ENCODE peak calls at places on chromosomes 7 and 10, in five cellular contexts. Z is M059J, L is SK-N-SH, A is brain microvascular endothelial cell, R is amniotic stem cell. D is an unnamed sample.

GRCh38 chr7:44267178-44267577 is 58.2 kb downstream of the CAMK2B start:
- DNase-seq in Z (no peak), L (no peak), A (no peak), R (no peak), D (no peak)

GRCh38 chr7:155739538-155740140 is 72.6 kb downstream of the SHH start:
- DNase-seq in Z (no peak), L (no peak), A (no peak), R (no peak), D (no peak)

GRCh38 chr7:28032738-28033380 is 147.7 kb downstream of the JAZF1 start:
- DNase-seq in Z (no peak), L (no peak), A (no peak), R (no peak), D (no peak)

GRCh38 chr7:29229056-29229455 is 34.5 kb downstream of the CHN2 start:
- DNase-seq in Z (no peak), L (no peak), A (no peak), R (no peak), D (no peak)

GRCh38 chr10:132696728-132697567 is 89.0 kb downstream of the NKX6-2 start:
- DNase-seq in Z (no peak), L (no peak), A (no peak), R (no peak), D (no peak)

GRCh38 chr10:95384011-95384704 is 93.4 kb upstream of the PDLIM1 start:
- DNase-seq in Z (no peak), L (no peak), A (no peak), R (no peak), D (no peak)

GRCh38 chr10:5555031-5555510 is 30.3 kb downstream of the CALML3 start:
- DNase-seq in Z (no peak), L (no peak), A (no peak), R (no peak), D (no peak)

GRCh38 chr7:369981-370621 is 80.1 kb downstream of the FOXL3 start:
- DNase-seq in Z (no peak), L (no peak), A (no peak), R (no peak), D (no peak)

GRCh38 chr10:62096534-62096933 is 172.1 kb downstream of the RTKN2 start:
- DNase-seq in Z (no peak), L (no peak), A (no peak), R (no peak), D (no peak)

GRCh38 chr10:72012801-72013200 is 48.6 kb downstream of the CHST3 start:
- DNase-seq in Z (no peak), L (no peak), A (no peak), R (no peak), D (no peak)

GRCh38 chr7:2519119-2519930 is at the start of gene LFNG:
- DNase-seq in Z (peak; percentile 88), L (peak; percentile 100), A (peak; percentile 71), R (peak; percentile 67), D (no peak)

GRCh38 chr10:56537984-56538383 is 176.9 kb upstream of the ZWINT start:
- DNase-seq in Z (peak; percentile 79), L (no peak), A (peak; percentile 60), R (no peak), D (peak; percentile 44)

GRCh38 chr7:100739934-100740333 is 6.5 kb downstream of the ZAN start:
- DNase-seq in Z (no peak), L (no peak), A (no peak), R (no peak), D (no peak)

GRCh38 chr10:7722927-7723529 is 19.9 kb downstream of the ITIH2 start:
- DNase-seq in Z (no peak), L (no peak), A (no peak), R (no peak), D (no peak)

GRCh38 chr10:78981257-78981969 is 87.4 kb upstream of the ZMIZ1 start:
- DNase-seq in Z (no peak), L (no peak), A (no peak), R (no peak), D (no peak)

GRCh38 chr10:22722770-22723169 is 8.4 kb upstream of the PIP4K2A start:
- DNase-seq in Z (no peak), L (no peak), A (no peak), R (no peak), D (no peak)

GRCh38 chr10:76115471-76116155 is 684.2 kb downstream of the LRMDA start:
- DNase-seq in Z (peak; percentile 70), L (no peak), A (no peak), R (no peak), D (no peak)

GRCh38 chr10:91493313-91493712 is 83.2 kb downstream of the HECTD2 start:
- DNase-seq in Z (peak; percentile 49), L (peak; percentile 53), A (no peak), R (peak; percentile 27), D (no peak)

GRCh38 chr10:6255548-6256061 is 52.9 kb downstream of the PFKFB3 start:
- DNase-seq in Z (no peak), L (no peak), A (no peak), R (no peak), D (no peak)

GRCh38 chr10:108465871-108466641 is 1301.5 kb upstream of the SORCS1 start:
- DNase-seq in Z (no peak), L (peak; percentile 67), A (no peak), R (no peak), D (no peak)

GRCh38 chr10:14340051-14340744 is 9.5 kb upstream of the FRMD4A start:
- DNase-seq in Z (no peak), L (no peak), A (no peak), R (no peak), D (no peak)

GRCh38 chr7:46776790-46777189 is 805.1 kb downstream of the TNS3 start:
- DNase-seq in Z (peak; percentile 47), L (no peak), A (no peak), R (no peak), D (no peak)

GRCh38 chr7:47149208-47149864 is 432.6 kb downstream of the TNS3 start:
- DNase-seq in Z (no peak), L (no peak), A (no peak), R (no peak), D (no peak)

GRCh38 chr7:64400401-64400800 is 86.6 kb downstream of the ZNF736 start:
- DNase-seq in Z (no peak), L (no peak), A (no peak), R (no peak), D (no peak)

GRCh38 chr10:35079763-35080162 is 10.4 kb downstream of the CUL2 start:
- DNase-seq in Z (peak; percentile 63), L (no peak), A (peak; percentile 90), R (peak; percentile 48), D (peak; percentile 56)

GRCh38 chr7:111356941-111357340 is 205.4 kb downstream of the IMMP2L start:
- DNase-seq in Z (peak; percentile 61), L (no peak), A (no peak), R (no peak), D (no peak)

D was measured in non-pigmented ciliary epithelial cell.